ENCODE peak calls at places on chromosomes 1 and 21, in six cellular contexts. W is left colon; U is T1000; Q is iris pigment epithelial cell; D is fibroblast of mammary gland; C is stimulated activated CD8-positive, alpha-beta memory T cell treated with anti-CD3 and anti-CD28 coated beads, Interleukin-4, amount 100 ng/mL, for 4 hours. R is an unnamed sample.

GRCh38 chr21:38985423-38986378 is 180.0 kb downstream of the ETS2 start:
- DNase-seq in W (peak; percentile 51), U (no peak), Q (peak; percentile 73), D (peak; percentile 98), C (peak; percentile 12), R (no peak)

GRCh38 chr1:173914366-173914871 is 2.7 kb downstream of the SERPINC1 start:
- DNase-seq in W (peak; percentile 63), U (no peak), Q (peak; percentile 36), D (peak; percentile 28), C (no peak), R (peak; percentile 20)

GRCh38 chr1:191240925-191241324 is 763.3 kb upstream of the BRINP3 start:
- DNase-seq in W (no peak), U (no peak), Q (no peak), D (peak; percentile 0), C (no peak), R (no peak)

GRCh38 chr1:58976294-58976693 is 192.4 kb upstream of the JUN start:
- DNase-seq in W (no peak), U (no peak), Q (no peak), D (no peak), C (no peak), R (no peak)

GRCh38 chr1:17887646-17888395 is 132.7 kb downstream of the ACTL8 start:
- DNase-seq in W (no peak), U (no peak), Q (no peak), D (no peak), C (no peak), R (no peak)

GRCh38 chr1:109659997-109660755 is 4.3 kb downstream of the GSTM4 start:
- DNase-seq in W (no peak), U (no peak), Q (peak; percentile 48), D (no peak), C (no peak), R (peak; percentile 65)

GRCh38 chr1:82392946-82393345 is 592.2 kb downstream of the ADGRL2 start:
- DNase-seq in W (no peak), U (no peak), Q (no peak), D (no peak), C (no peak), R (no peak)

GRCh38 chr1:74271503-74271902 is 36.3 kb downstream of the TNNI3K start:
- DNase-seq in W (no peak), U (no peak), Q (no peak), D (no peak), C (no peak), R (no peak)

GRCh38 chr1:105398909-105399308 is 1649.2 kb downstream of the AMY1C start:
- DNase-seq in W (no peak), U (no peak), Q (no peak), D (no peak), C (no peak), R (no peak)

GRCh38 chr1:177934927-177935326 is 34.9 kb downstream of the SEC16B start:
- DNase-seq in W (no peak), U (no peak), Q (no peak), D (no peak), C (no peak), R (no peak)

GRCh38 chr1:154847891-154848290 is 22.2 kb downstream of the KCNN3 start:
- DNase-seq in W (no peak), U (no peak), Q (no peak), D (no peak), C (no peak), R (no peak)

GRCh38 chr1:1425753-1426495 is 4.8 kb upstream of the ANKRD65 start:
- DNase-seq in W (no peak), U (no peak), Q (no peak), D (no peak), C (no peak), R (no peak)

GRCh38 chr1:172308577-172308976 is 111.9 kb upstream of the C1orf105 start:
- DNase-seq in W (no peak), U (no peak), Q (no peak), D (no peak), C (no peak), R (no peak)

GRCh38 chr21:45556645-45557601 is 14.7 kb upstream of the SLC19A1 start:
- DNase-seq in W (no peak), U (peak; percentile 56), Q (peak; percentile 12), D (peak; percentile 47), C (no peak), R (no peak)

GRCh38 chr1:77834771-77835334 is 53.6 kb upstream of the NEXN start:
- DNase-seq in W (no peak), U (no peak), Q (peak; percentile 75), D (peak; percentile 85), C (no peak), R (peak; percentile 8)

GRCh38 chr1:93670141-93670540 is 11.5 kb downstream of the BCAR3 start:
- DNase-seq in W (no peak), U (peak; percentile 46), Q (peak; percentile 93), D (peak; percentile 93), C (no peak), R (peak; percentile 86)

GRCh38 chr1:99268021-99268420 is 3.7 kb downstream of the PLPPR4 start:
- DNase-seq in W (no peak), U (no peak), Q (no peak), D (peak; percentile 22), C (no peak), R (no peak)

GRCh38 chr1:15261155-15262002 is 14.4 kb downstream of the FHAD1 start:
- DNase-seq in W (peak; percentile 54), U (no peak), Q (peak; percentile 18), D (peak; percentile 29), C (no peak), R (no peak)

GRCh38 chr21:46171996-46172862 is 12.0 kb downstream of the SPATC1L start:
- DNase-seq in W (no peak), U (no peak), Q (no peak), D (no peak), C (no peak), R (no peak)

GRCh38 chr1:174734270-174734669 is 265.5 kb upstream of the CACYBP start:
- DNase-seq in W (no peak), U (no peak), Q (no peak), D (no peak), C (no peak), R (no peak)

GRCh38 chr1:10396870-10397269 is 2.0 kb upstream of the PGD start:
- DNase-seq in W (no peak), U (no peak), Q (no peak), D (no peak), C (no peak), R (no peak)

GRCh38 chr1:84283381-84283780 is 18.1 kb upstream of the SAMD13 start:
- DNase-seq in W (no peak), U (no peak), Q (peak; percentile 39), D (no peak), C (no peak), R (peak; percentile 17)

GRCh38 chr1:16158025-16158424 is 2.2 kb upstream of the EPHA2 start:
- DNase-seq in W (no peak), U (no peak), Q (no peak), D (no peak), C (no peak), R (no peak)

GRCh38 chr1:219906924-219907771 is 21.2 kb downstream of the SLC30A10 start:
- DNase-seq in W (no peak), U (no peak), Q (no peak), D (no peak), C (no peak), R (no peak)

GRCh38 chr1:41613646-41614592 is 129.4 kb upstream of the EDN2 start:
- DNase-seq in W (no peak), U (no peak), Q (peak; percentile 86), D (peak; percentile 75), C (no peak), R (no peak)

GRCh38 chr1:200372095-200372884 is 37.5 kb downstream of the ZNF281 start:
- DNase-seq in W (no peak), U (peak; percentile 16), Q (peak; percentile 90), D (peak; percentile 92), C (no peak), R (peak; percentile 82)

GRCh38 chr1:19010995-19011696 is 54.7 kb upstream of the IFFO2 start:
- DNase-seq in W (peak; percentile 76), U (peak; percentile 89), Q (peak; percentile 99), D (peak; percentile 97), C (peak; percentile 58), R (peak; percentile 99)

GRCh38 chr1:94069649-94070285 is 51.2 kb downstream of the ABCA4 start:
- DNase-seq in W (no peak), U (peak; percentile 42), Q (no peak), D (no peak), C (no peak), R (no peak)

GRCh38 chr1:228793032-228793431 is 57.8 kb downstream of the RHOU start:
- DNase-seq in W (no peak), U (no peak), Q (no peak), D (no peak), C (no peak), R (no peak)

GRCh38 chr1:168136709-168137514 is at the start of gene GPR161:
- DNase-seq in W (peak; percentile 44), U (peak; percentile 4), Q (peak; percentile 57), D (peak; percentile 19), C (no peak), R (peak; percentile 53)

GRCh38 chr1:6928106-6928885 is 143.0 kb downstream of the CAMTA1 start:
- DNase-seq in W (no peak), U (no peak), Q (no peak), D (no peak), C (no peak), R (no peak)

GRCh38 chr1:226706664-226707063 is 32.4 kb downstream of the ITPKB start:
- DNase-seq in W (no peak), U (no peak), Q (no peak), D (no peak), C (no peak), R (no peak)

GRCh38 chr1:10339815-10340214 is 59.0 kb upstream of the PGD start:
- DNase-seq in W (peak; percentile 22), U (no peak), Q (peak; percentile 83), D (peak; percentile 58), C (no peak), R (peak; percentile 51)

GRCh38 chr21:27532081-27532480 is 565.2 kb upstream of the ADAMTS5 start:
- DNase-seq in W (peak; percentile 33), U (no peak), Q (peak; percentile 61), D (peak; percentile 35), C (no peak), R (peak; percentile 80)

GRCh38 chr1:27967106-27967883 is 7.5 kb downstream of the XKR8 start:
- DNase-seq in W (no peak), U (no peak), Q (no peak), D (no peak), C (no peak), R (no peak)

GRCh38 chr1:94068831-94069648 is 51.9 kb downstream of the ABCA4 start:
- DNase-seq in W (peak; percentile 57), U (no peak), Q (peak; percentile 83), D (no peak), C (no peak), R (peak; percentile 77)

GRCh38 chr1:160795951-160796383 is at the start of gene LY9:
- DNase-seq in W (peak; percentile 47), U (no peak), Q (no peak), D (no peak), C (peak; percentile 65), R (no peak)

GRCh38 chr1:24955161-24955560 is 25.1 kb upstream of the RUNX3 start:
- DNase-seq in W (no peak), U (no peak), Q (peak; percentile 70), D (peak; percentile 45), C (peak; percentile 57), R (peak; percentile 63)